ENCODE peak calls at places on chromosomes 5 and 9, in seven cellular contexts. One of them, this sample, is unnamed.

GRCh38 chr9:135030711-135031245 is 56.7 kb upstream of the OLFM1 start:
- DNase-seq in brain microvascular endothelial cell: no peak
- DNase-seq in IMR-90: no peak
- DNase-seq in neural crest cell: no peak
- DNase-seq in choroid plexus epithelial cell: no peak
- DNase-seq in dorsolateral prefrontal cortex: peak; percentile 16
- DNase-seq in GM23338: no peak
- DNase-seq in this sample: no peak

GRCh38 chr9:99105152-99106043 is 485 bp downstream of the TGFBR1 start:
- DNase-seq in brain microvascular endothelial cell: peak; percentile 71
- DNase-seq in IMR-90: peak; percentile 73
- DNase-seq in neural crest cell: peak; percentile 57
- DNase-seq in choroid plexus epithelial cell: peak; percentile 78
- DNase-seq in dorsolateral prefrontal cortex: peak; percentile 35
- DNase-seq in GM23338: peak; percentile 62
- DNase-seq in this sample: no peak

GRCh38 chr5:127442085-127442484 is 75.4 kb upstream of the PRRC1 start:
- DNase-seq in brain microvascular endothelial cell: no peak
- DNase-seq in IMR-90: peak; percentile 2
- DNase-seq in neural crest cell: no peak
- DNase-seq in choroid plexus epithelial cell: peak; percentile 59
- DNase-seq in dorsolateral prefrontal cortex: no peak
- DNase-seq in GM23338: peak; percentile 17
- DNase-seq in this sample: no peak

GRCh38 chr9:134189167-134189474 is 24.8 kb upstream of the RNU6ATAC start:
- DNase-seq in brain microvascular endothelial cell: no peak
- DNase-seq in IMR-90: no peak
- DNase-seq in neural crest cell: no peak
- DNase-seq in choroid plexus epithelial cell: no peak
- DNase-seq in dorsolateral prefrontal cortex: no peak
- DNase-seq in GM23338: no peak
- DNase-seq in this sample: no peak

GRCh38 chr5:149437369-149438040 is 58.4 kb upstream of the IL17B start:
- DNase-seq in brain microvascular endothelial cell: no peak
- DNase-seq in IMR-90: no peak
- DNase-seq in neural crest cell: no peak
- DNase-seq in choroid plexus epithelial cell: no peak
- DNase-seq in dorsolateral prefrontal cortex: no peak
- DNase-seq in GM23338: no peak
- DNase-seq in this sample: no peak

GRCh38 chr5:39570418-39571027 is 145.7 kb upstream of the DAB2 start:
- DNase-seq in brain microvascular endothelial cell: peak; percentile 14
- DNase-seq in IMR-90: peak; percentile 61
- DNase-seq in neural crest cell: no peak
- DNase-seq in choroid plexus epithelial cell: peak; percentile 77
- DNase-seq in dorsolateral prefrontal cortex: no peak
- DNase-seq in GM23338: peak; percentile 62
- DNase-seq in this sample: no peak

GRCh38 chr9:131870156-131870555 is 130.3 kb upstream of the RAPGEF1 start:
- DNase-seq in brain microvascular endothelial cell: no peak
- DNase-seq in IMR-90: no peak
- DNase-seq in neural crest cell: no peak
- DNase-seq in choroid plexus epithelial cell: no peak
- DNase-seq in dorsolateral prefrontal cortex: no peak
- DNase-seq in GM23338: no peak
- DNase-seq in this sample: no peak

GRCh38 chr5:154136141-154136540 is 54.4 kb upstream of the GALNT10 start:
- DNase-seq in brain microvascular endothelial cell: no peak
- DNase-seq in IMR-90: no peak
- DNase-seq in neural crest cell: no peak
- DNase-seq in choroid plexus epithelial cell: no peak
- DNase-seq in dorsolateral prefrontal cortex: no peak
- DNase-seq in GM23338: no peak
- DNase-seq in this sample: no peak

GRCh38 chr9:112925058-112925641 is 34.5 kb upstream of the SLC46A2 start:
- DNase-seq in brain microvascular endothelial cell: peak; percentile 12
- DNase-seq in IMR-90: peak; percentile 23
- DNase-seq in neural crest cell: peak; percentile 28
- DNase-seq in choroid plexus epithelial cell: peak; percentile 49
- DNase-seq in dorsolateral prefrontal cortex: no peak
- DNase-seq in GM23338: peak; percentile 69
- DNase-seq in this sample: no peak

GRCh38 chr9:88672874-88673695 is 138.1 kb downstream of the NXNL2 start:
- DNase-seq in brain microvascular endothelial cell: no peak
- DNase-seq in IMR-90: no peak
- DNase-seq in neural crest cell: no peak
- DNase-seq in choroid plexus epithelial cell: no peak
- DNase-seq in dorsolateral prefrontal cortex: no peak
- DNase-seq in GM23338: peak; percentile 50
- DNase-seq in this sample: no peak

GRCh38 chr5:134595458-134595838 is 37.2 kb downstream of the SAR1B start:
- DNase-seq in brain microvascular endothelial cell: no peak
- DNase-seq in IMR-90: no peak
- DNase-seq in neural crest cell: no peak
- DNase-seq in choroid plexus epithelial cell: no peak
- DNase-seq in dorsolateral prefrontal cortex: no peak
- DNase-seq in GM23338: no peak
- DNase-seq in this sample: no peak

GRCh38 chr9:135343733-135344522 is 135.7 kb upstream of the PPP1R26 start:
- DNase-seq in brain microvascular endothelial cell: peak; percentile 26
- DNase-seq in IMR-90: peak; percentile 5
- DNase-seq in neural crest cell: peak; percentile 86
- DNase-seq in choroid plexus epithelial cell: peak; percentile 47
- DNase-seq in dorsolateral prefrontal cortex: peak; percentile 56
- DNase-seq in GM23338: peak; percentile 85
- DNase-seq in this sample: no peak

GRCh38 chr5:19986806-19987205 is 1.2 kb downstream of the CDH18 start:
- DNase-seq in brain microvascular endothelial cell: no peak
- DNase-seq in IMR-90: no peak
- DNase-seq in neural crest cell: no peak
- DNase-seq in choroid plexus epithelial cell: no peak
- DNase-seq in dorsolateral prefrontal cortex: no peak
- DNase-seq in GM23338: no peak
- DNase-seq in this sample: no peak

GRCh38 chr9:109181284-109181683 is 14.2 kb upstream of the FRRS1L start:
- DNase-seq in brain microvascular endothelial cell: no peak
- DNase-seq in IMR-90: no peak
- DNase-seq in neural crest cell: no peak
- DNase-seq in choroid plexus epithelial cell: no peak
- DNase-seq in dorsolateral prefrontal cortex: no peak
- DNase-seq in GM23338: no peak
- DNase-seq in this sample: no peak

GRCh38 chr5:9284781-9285307 is 261.0 kb downstream of the SEMA5A start:
- DNase-seq in brain microvascular endothelial cell: peak; percentile 33
- DNase-seq in IMR-90: peak; percentile 58
- DNase-seq in neural crest cell: no peak
- DNase-seq in choroid plexus epithelial cell: peak; percentile 66
- DNase-seq in dorsolateral prefrontal cortex: no peak
- DNase-seq in GM23338: no peak
- DNase-seq in this sample: no peak

GRCh38 chr9:123312306-123312877 is 43.6 kb upstream of the CRB2 start:
- DNase-seq in brain microvascular endothelial cell: no peak
- DNase-seq in IMR-90: no peak
- DNase-seq in neural crest cell: no peak
- DNase-seq in choroid plexus epithelial cell: no peak
- DNase-seq in dorsolateral prefrontal cortex: no peak
- DNase-seq in GM23338: no peak
- DNase-seq in this sample: no peak

GRCh38 chr9:86891886-86892437 is 55.3 kb downstream of the GAS1 start:
- DNase-seq in brain microvascular endothelial cell: no peak
- DNase-seq in IMR-90: no peak
- DNase-seq in neural crest cell: no peak
- DNase-seq in choroid plexus epithelial cell: no peak
- DNase-seq in dorsolateral prefrontal cortex: no peak
- DNase-seq in GM23338: no peak
- DNase-seq in this sample: no peak

GRCh38 chr5:98750693-98751092 is 22.8 kb upstream of the RGMB start:
- DNase-seq in brain microvascular endothelial cell: no peak
- DNase-seq in IMR-90: no peak
- DNase-seq in neural crest cell: no peak
- DNase-seq in choroid plexus epithelial cell: peak; percentile 58
- DNase-seq in dorsolateral prefrontal cortex: no peak
- DNase-seq in GM23338: peak; percentile 81
- DNase-seq in this sample: no peak

GRCh38 chr9:131053896-131054295 is 42.4 kb upstream of the AIF1L start:
- DNase-seq in brain microvascular endothelial cell: no peak
- DNase-seq in IMR-90: no peak
- DNase-seq in neural crest cell: no peak
- DNase-seq in choroid plexus epithelial cell: no peak
- DNase-seq in dorsolateral prefrontal cortex: no peak
- DNase-seq in GM23338: no peak
- DNase-seq in this sample: no peak

GRCh38 chr5:117435203-117435602 is 860.6 kb upstream of the SEMA6A start:
- DNase-seq in brain microvascular endothelial cell: no peak
- DNase-seq in IMR-90: no peak
- DNase-seq in neural crest cell: no peak
- DNase-seq in choroid plexus epithelial cell: no peak
- DNase-seq in dorsolateral prefrontal cortex: no peak
- DNase-seq in GM23338: no peak
- DNase-seq in this sample: no peak

GRCh38 chr9:89678394-89679005 is 73.7 kb downstream of the GADD45G start:
- DNase-seq in brain microvascular endothelial cell: no peak
- DNase-seq in IMR-90: no peak
- DNase-seq in neural crest cell: no peak
- DNase-seq in choroid plexus epithelial cell: no peak
- DNase-seq in dorsolateral prefrontal cortex: no peak
- DNase-seq in GM23338: peak; percentile 45
- DNase-seq in this sample: no peak

GRCh38 chr9:89679006-89679395 is 74.2 kb downstream of the GADD45G start:
- DNase-seq in brain microvascular endothelial cell: no peak
- DNase-seq in IMR-90: no peak
- DNase-seq in neural crest cell: no peak
- DNase-seq in choroid plexus epithelial cell: no peak
- DNase-seq in dorsolateral prefrontal cortex: no peak
- DNase-seq in GM23338: no peak
- DNase-seq in this sample: no peak

GRCh38 chr9:89677696-89678393 is 73.0 kb downstream of the GADD45G start:
- DNase-seq in brain microvascular endothelial cell: no peak
- DNase-seq in IMR-90: no peak
- DNase-seq in neural crest cell: peak; percentile 39
- DNase-seq in choroid plexus epithelial cell: no peak
- DNase-seq in dorsolateral prefrontal cortex: peak; percentile 17
- DNase-seq in GM23338: peak; percentile 95
- DNase-seq in this sample: no peak

GRCh38 chr9:89680547-89681467 is 76.0 kb downstream of the GADD45G start:
- DNase-seq in brain microvascular endothelial cell: no peak
- DNase-seq in IMR-90: no peak
- DNase-seq in neural crest cell: no peak
- DNase-seq in choroid plexus epithelial cell: no peak
- DNase-seq in dorsolateral prefrontal cortex: no peak
- DNase-seq in GM23338: no peak
- DNase-seq in this sample: no peak

GRCh38 chr9:89679581-89679980 is 74.8 kb downstream of the GADD45G start:
- DNase-seq in brain microvascular endothelial cell: no peak
- DNase-seq in IMR-90: no peak
- DNase-seq in neural crest cell: no peak
- DNase-seq in choroid plexus epithelial cell: no peak
- DNase-seq in dorsolateral prefrontal cortex: no peak
- DNase-seq in GM23338: no peak
- DNase-seq in this sample: no peak
- TF ChIP-seq CTCF in brain microvascular endothelial cell: no peak
- TF ChIP-seq CTCF in IMR-90: no peak
- TF ChIP-seq CTCF in neural crest cell: no peak
- TF ChIP-seq CTCF in choroid plexus epithelial cell: no peak
- TF ChIP-seq CTCF in dorsolateral prefrontal cortex: no peak
- TF ChIP-seq CTCF in GM23338: no peak
- TF ChIP-seq CTCF in this sample: no peak

GRCh38 chr5:142717582-142718215 is 31.8 kb upstream of the FGF1 start:
- DNase-seq in brain microvascular endothelial cell: peak; percentile 64
- DNase-seq in IMR-90: peak; percentile 72
- DNase-seq in neural crest cell: no peak
- DNase-seq in choroid plexus epithelial cell: peak; percentile 86
- DNase-seq in dorsolateral prefrontal cortex: no peak
- DNase-seq in GM23338: peak; percentile 60
- DNase-seq in this sample: no peak
- TF ChIP-seq CTCF in brain microvascular endothelial cell: peak; percentile 85
- TF ChIP-seq CTCF in IMR-90: peak; percentile 93
- TF ChIP-seq CTCF in neural crest cell: peak; percentile 66
- TF ChIP-seq CTCF in choroid plexus epithelial cell: peak; percentile 95
- TF ChIP-seq CTCF in dorsolateral prefrontal cortex: peak; percentile 40
- TF ChIP-seq CTCF in GM23338: peak; percentile 78
- TF ChIP-seq CTCF in this sample: peak; percentile 69

GRCh38 chr5:58902765-58903164 is 319.9 kb downstream of the RAB3C start:
- DNase-seq in brain microvascular endothelial cell: no peak
- DNase-seq in IMR-90: no peak
- DNase-seq in neural crest cell: no peak
- DNase-seq in choroid plexus epithelial cell: no peak
- DNase-seq in dorsolateral prefrontal cortex: no peak
- DNase-seq in GM23338: no peak
- DNase-seq in this sample: no peak
- TF ChIP-seq CTCF in brain microvascular endothelial cell: peak; percentile 15
- TF ChIP-seq CTCF in IMR-90: no peak
- TF ChIP-seq CTCF in neural crest cell: no peak
- TF ChIP-seq CTCF in choroid plexus epithelial cell: no peak
- TF ChIP-seq CTCF in dorsolateral prefrontal cortex: no peak
- TF ChIP-seq CTCF in GM23338: no peak
- TF ChIP-seq CTCF in this sample: no peak

DNA sequence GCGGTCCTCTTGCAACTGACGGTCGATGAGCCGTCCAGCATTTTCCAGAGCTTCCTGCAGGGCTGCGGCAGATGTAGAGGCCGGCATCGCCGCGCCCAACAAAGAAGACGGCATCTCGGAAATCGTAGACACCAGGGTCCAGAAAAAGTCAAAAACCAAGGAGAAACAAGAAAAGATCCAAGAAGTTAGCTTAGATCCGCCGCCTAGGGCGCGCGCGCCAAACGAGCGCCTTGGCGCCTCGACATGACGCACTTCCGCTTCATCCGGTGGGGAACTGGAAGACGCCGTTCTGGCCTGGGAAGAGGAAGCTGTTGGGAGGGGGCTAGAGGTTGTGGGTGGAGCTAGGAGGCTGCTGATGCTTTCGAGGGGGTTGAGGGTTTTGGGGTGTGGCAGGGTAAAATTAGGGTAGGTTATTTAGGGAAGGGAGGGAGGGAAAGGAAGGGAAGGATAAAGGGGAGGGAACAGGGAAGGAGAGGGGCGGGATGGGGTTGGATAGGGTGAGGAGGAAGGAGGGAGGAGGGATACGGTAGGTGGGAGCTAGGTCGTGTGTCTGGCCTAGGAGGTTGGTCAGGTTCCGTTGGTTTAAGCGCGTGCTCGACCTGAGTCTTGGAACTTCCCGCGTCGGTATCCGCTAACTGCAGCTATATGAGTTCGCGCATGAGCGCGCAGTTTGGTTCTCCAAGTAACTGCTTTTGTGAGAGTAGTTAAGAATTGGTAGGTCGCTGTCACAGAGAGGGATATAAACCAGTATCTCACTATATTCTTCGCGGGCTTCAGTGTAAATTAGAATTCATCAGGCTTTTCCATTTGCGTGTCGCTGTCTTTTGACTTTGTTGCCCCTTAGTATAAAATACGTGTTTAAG is at the start of gene NUP155:
- DNase-seq in brain microvascular endothelial cell: peak; percentile 90
- DNase-seq in IMR-90: peak; percentile 95
- DNase-seq in neural crest cell: peak; percentile 74
- DNase-seq in choroid plexus epithelial cell: peak; percentile 96
- DNase-seq in dorsolateral prefrontal cortex: peak; percentile 91
- DNase-seq in GM23338: peak; percentile 99
- DNase-seq in this sample: peak; percentile 84
- TF ChIP-seq CTCF in brain microvascular endothelial cell: no peak
- TF ChIP-seq CTCF in IMR-90: no peak
- TF ChIP-seq CTCF in neural crest cell: no peak
- TF ChIP-seq CTCF in choroid plexus epithelial cell: no peak
- TF ChIP-seq CTCF in dorsolateral prefrontal cortex: peak; percentile 34
- TF ChIP-seq CTCF in GM23338: no peak
- TF ChIP-seq CTCF in this sample: no peak